ENCODE peak calls at places on chromosomes 13 and 19, in four cellular contexts. R, Z, J and I are unnamed samples.
A peak's percentile ranks its signal among the peaks of the same experiment; 100 is the strongest.

GRCh38 chr13:79124183-79124582 is 281.9 kb downstream of the RBM26 start:
- DNase-seq in Z (no peak), R (no peak), J (no peak), I (no peak)

GRCh38 chr19:44738603-44739585 is 9.6 kb upstream of the BCL3 start:
- DNase-seq in R (no peak), Z (no peak), J (no peak), I (no peak)

GRCh38 chr19:44795398-44795987 is 13.4 kb upstream of the BCAM start:
- DNase-seq in R (no peak), Z (no peak), J (no peak), I (no peak)

GRCh38 chr13:111337741-111338140 is 17.3 kb downstream of the TEX29 start:
- DNase-seq in Z (no peak), R (no peak), J (no peak), I (peak; percentile 58)

GRCh38 chr13:58963321-58963720 is 1200.4 kb downstream of the DIAPH3 start:
- DNase-seq in Z (no peak), J (no peak), R (no peak), I (no peak)

GRCh38 chr13:75319244-75319643 is 162.7 kb downstream of the TBC1D4 start:
- DNase-seq in J (no peak), Z (peak; percentile 23), R (no peak), I (no peak)

GRCh38 chr13:76474356-76474755 is 411.8 kb downstream of the KCTD12 start:
- DNase-seq in Z (no peak), R (no peak), J (no peak), I (no peak)

GRCh38 chr13:26914624-26915023 is 154.0 kb upstream of the GPR12 start:
- DNase-seq in J (no peak), Z (no peak), R (no peak), I (no peak)

GRCh38 chr13:33168326-33168960 is 117.1 kb downstream of the STARD13 start:
- DNase-seq in J (no peak), R (no peak), Z (no peak), I (no peak)
- H3K4me1 ChIP-seq in J (peaks cover 42% of the 10 kb centered on the region), R (no peaks in the 10 kb centered on the region), Z (peaks cover 24% of the 10 kb centered on the region), I (peaks cover 13% of the 10 kb centered on the region)

GRCh38 chr13:20254076-20254475 is 22.0 kb upstream of the GJB6 start:
- DNase-seq in Z (no peak), R (no peak), J (no peak), I (no peak)

GRCh38 chr13:20263393-20264044 is 31.4 kb upstream of the GJB6 start:
- DNase-seq in J (no peak), R (no peak), Z (no peak), I (no peak)

GRCh38 chr13:20258963-20259288 is 26.8 kb upstream of the GJB6 start:
- DNase-seq in Z (no peak), J (no peak), R (no peak), I (no peak)

GRCh38 chr13:20258208-20258962 is 26.3 kb upstream of the GJB6 start:
- DNase-seq in J (no peak), Z (peak; percentile 33), R (no peak), I (no peak)
- H3K4me3 ChIP-seq in J (no peak overlapping the region), Z (no peak overlapping the region), R (peak overlapping the region; percentile 28), I (peak overlapping the region; percentile 16)

GRCh38 chr19:12794196-12794921 is 3.1 kb downstream of the JUNB start:
- DNase-seq in Z (no peak), J (no peak), R (no peak), I (peak; percentile 89)
- TF ChIP-seq POLR2A in Z (no peak), J (no peak), R (no peak), I (no peak)

GRCh38 chr19:16595097-16595496 is 22.9 kb upstream of the SLC35E1 start:
- DNase-seq in Z (no peak), R (no peak), J (no peak), I (no peak)
- H3K4me1 ChIP-seq in Z (peaks cover 32% of the 10 kb centered on the region), R (no peaks in the 10 kb centered on the region), J (peaks cover 74% of the 10 kb centered on the region), I (peaks cover 76% of the 10 kb centered on the region)

DNA sequence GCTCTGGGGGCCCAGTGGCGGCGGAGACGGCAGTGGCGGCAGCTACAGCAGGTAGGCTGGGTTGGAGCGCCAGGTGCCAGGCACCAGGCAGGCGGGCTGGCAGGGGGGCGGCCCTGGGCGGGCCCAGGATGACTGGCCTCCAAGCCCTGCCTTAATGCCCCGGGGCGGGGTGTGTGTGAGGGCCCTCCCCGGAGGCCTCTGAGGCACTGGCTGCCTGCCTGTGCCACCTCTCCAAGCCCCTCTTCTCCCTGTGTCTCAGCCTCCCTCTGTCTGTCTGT is at the start of gene KLK11:
- DNase-seq in Z (no peak), R (no peak), J (no peak), I (no peak)
- H3K4me3 ChIP-seq in Z (no peak within 1 kb of the TSS), R (peak within 1 kb of the TSS; percentile 39), J (peak within 1 kb of the TSS; percentile 25), I (peak within 1 kb of the TSS; percentile 18)

DNA sequence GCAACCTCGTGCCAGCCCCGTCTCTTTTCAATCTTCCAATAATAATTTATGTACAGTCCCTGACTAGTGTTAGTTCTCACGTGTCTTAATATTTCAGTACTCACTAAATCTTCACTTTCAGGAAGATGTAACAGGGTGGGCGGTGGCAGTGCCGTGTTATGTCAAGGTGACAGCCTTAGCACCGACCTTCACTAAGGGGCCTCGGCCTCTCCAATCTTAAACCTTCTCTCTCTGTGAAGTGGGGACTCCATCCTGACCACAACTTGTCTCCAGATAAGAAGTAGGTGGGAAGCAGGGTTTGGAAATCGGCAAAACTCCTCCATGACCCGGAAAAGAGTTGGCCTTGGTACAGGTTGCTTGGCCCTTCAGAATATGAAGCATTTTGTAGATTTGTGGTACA is 1.8 kb downstream of the RPS19 start:
- DNase-seq in J (no peak), R (no peak), Z (no peak), I (no peak)
- TF ChIP-seq POLR2A in J (no peak), R (no peak), Z (no peak), I (no peak)

GRCh38 chr13:33875658-33876401 is 57.9 kb downstream of the RFC3 start:
- DNase-seq in J (no peak), R (no peak), Z (no peak), I (no peak)

GRCh38 chr13:33879044-33879596 is 61.2 kb downstream of the RFC3 start:
- DNase-seq in J (no peak), R (no peak), Z (no peak), I (no peak)

GRCh38 chr13:33874871-33875270 is 56.9 kb downstream of the RFC3 start:
- DNase-seq in R (no peak), Z (no peak), J (no peak), I (no peak)

GRCh38 chr13:33873251-33873908 is 55.4 kb downstream of the RFC3 start:
- DNase-seq in R (no peak), Z (no peak), J (no peak), I (no peak)

GRCh38 chr13:33876716-33877394 is 58.9 kb downstream of the RFC3 start:
- DNase-seq in R (no peak), J (no peak), Z (no peak), I (no peak)
- H3K4me1 ChIP-seq in R (no peaks in the 10 kb centered on the region), J (peaks cover 7% of the 10 kb centered on the region), Z (no peaks in the 10 kb centered on the region), I (no peaks in the 10 kb centered on the region)

GRCh38 chr13:31372454-31372853 is 172.7 kb downstream of the B3GLCT start:
- DNase-seq in J (no peak), R (no peak), Z (no peak), I (peak; percentile 62)
- H3K4me3 ChIP-seq in J (no peak overlapping the region), R (no peak overlapping the region), Z (no peak overlapping the region), I (no peak overlapping the region)